ENCODE peak calls at places on chromosomes 16 and 17, in nine cellular contexts. One of them, this sample, is unnamed.

GRCh38 chr16:79997257-79997656 is 396.7 kb upstream of the MAF start:
- DNase-seq in endothelial cell: no peak
- DNase-seq in HCT116: no peak
- DNase-seq in activated B cell treated with CpG ODN at 0.5 μM for 24 hours: no peak
- DNase-seq in foreskin fibroblast: peak
- DNase-seq in stomach: no peak
- DNase-seq in GM06990: no peak
- DNase-seq in glutamatergic neuron: peak
- DNase-seq in WTC11: peak
- DNase-seq in this sample: no peak

GRCh38 chr16:84791088-84791487 is 28.7 kb upstream of the CRISPLD2 start:
- DNase-seq in endothelial cell: no peak
- DNase-seq in HCT116: no peak
- DNase-seq in activated B cell treated with CpG ODN at 0.5 μM for 24 hours: no peak
- DNase-seq in foreskin fibroblast: no peak
- DNase-seq in stomach: no peak
- DNase-seq in GM06990: no peak
- DNase-seq in glutamatergic neuron: no peak
- DNase-seq in WTC11: no peak
- DNase-seq in this sample: no peak

GRCh38 chr17:59465949-59466307 is 99.5 kb upstream of the DHX40 start:
- DNase-seq in endothelial cell: no peak
- DNase-seq in HCT116: no peak
- DNase-seq in activated B cell treated with CpG ODN at 0.5 μM for 24 hours: no peak
- DNase-seq in foreskin fibroblast: no peak
- DNase-seq in stomach: no peak
- DNase-seq in GM06990: no peak
- DNase-seq in glutamatergic neuron: no peak
- DNase-seq in WTC11: no peak
- DNase-seq in this sample: no peak

GRCh38 chr17:37182786-37183185 is 193.0 kb upstream of the C17orf78 start:
- DNase-seq in endothelial cell: no peak
- DNase-seq in HCT116: no peak
- DNase-seq in activated B cell treated with CpG ODN at 0.5 μM for 24 hours: no peak
- DNase-seq in foreskin fibroblast: peak
- DNase-seq in stomach: no peak
- DNase-seq in GM06990: no peak
- DNase-seq in glutamatergic neuron: no peak
- DNase-seq in WTC11: no peak
- DNase-seq in this sample: no peak

GRCh38 chr17:39775075-39775474 is 37.3 kb downstream of the GRB7 start:
- DNase-seq in endothelial cell: no peak
- DNase-seq in HCT116: no peak
- DNase-seq in activated B cell treated with CpG ODN at 0.5 μM for 24 hours: no peak
- DNase-seq in foreskin fibroblast: no peak
- DNase-seq in stomach: no peak
- DNase-seq in GM06990: peak
- DNase-seq in glutamatergic neuron: no peak
- DNase-seq in WTC11: no peak
- DNase-seq in this sample: no peak

GRCh38 chr17:59693582-59693981 is 13.6 kb downstream of the PTRH2 start:
- DNase-seq in endothelial cell: no peak
- DNase-seq in HCT116: no peak
- DNase-seq in activated B cell treated with CpG ODN at 0.5 μM for 24 hours: no peak
- DNase-seq in foreskin fibroblast: no peak
- DNase-seq in stomach: no peak
- DNase-seq in GM06990: no peak
- DNase-seq in glutamatergic neuron: no peak
- DNase-seq in WTC11: no peak
- DNase-seq in this sample: no peak

GRCh38 chr17:48908853-48909394 is 717 bp downstream of the UBE2Z start:
- DNase-seq in endothelial cell: peak
- DNase-seq in HCT116: peak
- DNase-seq in activated B cell treated with CpG ODN at 0.5 μM for 24 hours: peak
- DNase-seq in foreskin fibroblast: peak
- DNase-seq in stomach: peak
- DNase-seq in GM06990: peak
- DNase-seq in glutamatergic neuron: peak
- DNase-seq in WTC11: peak
- DNase-seq in this sample: peak

GRCh38 chr16:85496145-85496544 is 117.0 kb upstream of the GSE1 start:
- DNase-seq in endothelial cell: no peak
- DNase-seq in HCT116: no peak
- DNase-seq in activated B cell treated with CpG ODN at 0.5 μM for 24 hours: no peak
- DNase-seq in foreskin fibroblast: no peak
- DNase-seq in stomach: no peak
- DNase-seq in GM06990: no peak
- DNase-seq in glutamatergic neuron: no peak
- DNase-seq in WTC11: no peak
- DNase-seq in this sample: no peak

GRCh38 chr16:86708431-86708830 is 130.1 kb downstream of the FOXL1 start:
- DNase-seq in endothelial cell: no peak
- DNase-seq in HCT116: no peak
- DNase-seq in activated B cell treated with CpG ODN at 0.5 μM for 24 hours: no peak
- DNase-seq in foreskin fibroblast: no peak
- DNase-seq in stomach: no peak
- DNase-seq in GM06990: no peak
- DNase-seq in glutamatergic neuron: no peak
- DNase-seq in WTC11: no peak
- DNase-seq in this sample: no peak

GRCh38 chr16:88469615-88470395 is 16.7 kb downstream of the ZFPM1 start:
- DNase-seq in endothelial cell: no peak
- DNase-seq in HCT116: no peak
- DNase-seq in activated B cell treated with CpG ODN at 0.5 μM for 24 hours: no peak
- DNase-seq in foreskin fibroblast: no peak
- DNase-seq in stomach: no peak
- DNase-seq in GM06990: no peak
- DNase-seq in glutamatergic neuron: no peak
- DNase-seq in WTC11: no peak
- DNase-seq in this sample: no peak

GRCh38 chr17:78127240-78127887 is 1.2 kb downstream of the TMC6 start:
- DNase-seq in endothelial cell: peak
- DNase-seq in HCT116: no peak
- DNase-seq in activated B cell treated with CpG ODN at 0.5 μM for 24 hours: peak
- DNase-seq in foreskin fibroblast: no peak
- DNase-seq in stomach: peak
- DNase-seq in GM06990: peak
- DNase-seq in glutamatergic neuron: no peak
- DNase-seq in WTC11: no peak
- DNase-seq in this sample: peak

GRCh38 chr16:83475108-83475507 is 332.7 kb upstream of the HSBP1 start:
- DNase-seq in endothelial cell: no peak
- DNase-seq in HCT116: no peak
- DNase-seq in activated B cell treated with CpG ODN at 0.5 μM for 24 hours: no peak
- DNase-seq in foreskin fibroblast: no peak
- DNase-seq in stomach: no peak
- DNase-seq in GM06990: no peak
- DNase-seq in glutamatergic neuron: no peak
- DNase-seq in WTC11: no peak
- DNase-seq in this sample: no peak

GRCh38 chr17:60229189-60229802 is 79.5 kb downstream of the CA4 start:
- DNase-seq in endothelial cell: no peak
- DNase-seq in HCT116: peak
- DNase-seq in activated B cell treated with CpG ODN at 0.5 μM for 24 hours: no peak
- DNase-seq in foreskin fibroblast: peak
- DNase-seq in stomach: no peak
- DNase-seq in GM06990: no peak
- DNase-seq in glutamatergic neuron: no peak
- DNase-seq in WTC11: no peak
- DNase-seq in this sample: no peak

GRCh38 chr17:17433260-17433659 is 43.5 kb upstream of the MED9 start:
- DNase-seq in endothelial cell: no peak
- DNase-seq in HCT116: no peak
- DNase-seq in activated B cell treated with CpG ODN at 0.5 μM for 24 hours: no peak
- DNase-seq in foreskin fibroblast: peak
- DNase-seq in stomach: no peak
- DNase-seq in GM06990: no peak
- DNase-seq in glutamatergic neuron: no peak
- DNase-seq in WTC11: no peak
- DNase-seq in this sample: peak

GRCh38 chr17:17434477-17434876 is 42.3 kb upstream of the MED9 start:
- DNase-seq in endothelial cell: no peak
- DNase-seq in HCT116: no peak
- DNase-seq in activated B cell treated with CpG ODN at 0.5 μM for 24 hours: no peak
- DNase-seq in foreskin fibroblast: no peak
- DNase-seq in stomach: no peak
- DNase-seq in GM06990: no peak
- DNase-seq in glutamatergic neuron: no peak
- DNase-seq in WTC11: no peak
- DNase-seq in this sample: no peak

GRCh38 chr17:17437461-17437860 is 39.3 kb upstream of the MED9 start:
- DNase-seq in endothelial cell: no peak
- DNase-seq in HCT116: no peak
- DNase-seq in activated B cell treated with CpG ODN at 0.5 μM for 24 hours: no peak
- DNase-seq in foreskin fibroblast: no peak
- DNase-seq in stomach: no peak
- DNase-seq in GM06990: no peak
- DNase-seq in glutamatergic neuron: no peak
- DNase-seq in WTC11: no peak
- DNase-seq in this sample: no peak

GRCh38 chr17:17437893-17438292 is 38.9 kb upstream of the MED9 start:
- DNase-seq in endothelial cell: no peak
- DNase-seq in HCT116: no peak
- DNase-seq in activated B cell treated with CpG ODN at 0.5 μM for 24 hours: no peak
- DNase-seq in foreskin fibroblast: no peak
- DNase-seq in stomach: no peak
- DNase-seq in GM06990: no peak
- DNase-seq in glutamatergic neuron: no peak
- DNase-seq in WTC11: no peak
- DNase-seq in this sample: no peak

DNA sequence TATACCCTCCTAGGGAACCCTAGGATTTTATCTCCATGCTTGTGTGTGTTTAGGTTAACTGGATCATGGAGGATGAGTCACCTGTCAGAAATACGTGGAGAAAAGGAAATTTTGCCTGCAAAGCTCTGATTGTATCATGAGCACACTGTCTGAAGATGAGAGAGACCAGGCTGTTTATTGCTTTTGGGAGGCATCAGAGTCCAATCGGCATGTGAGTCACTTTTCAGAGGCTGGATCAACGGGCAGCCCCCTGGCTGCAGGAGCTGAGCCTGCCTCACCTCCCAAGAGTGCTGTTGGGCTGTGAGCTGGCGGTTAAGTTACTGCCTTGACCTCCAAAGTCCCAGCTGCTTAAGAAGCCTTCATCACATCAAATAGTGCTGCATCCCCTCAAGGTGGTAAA is 41.5 kb upstream of the MED9 start:
- DNase-seq in endothelial cell: no peak
- DNase-seq in HCT116: no peak
- DNase-seq in activated B cell treated with CpG ODN at 0.5 μM for 24 hours: no peak
- DNase-seq in foreskin fibroblast: peak
- DNase-seq in stomach: no peak
- DNase-seq in GM06990: no peak
- DNase-seq in glutamatergic neuron: no peak
- DNase-seq in WTC11: no peak
- DNase-seq in this sample: no peak
- TF ChIP-seq CTCF in endothelial cell: no peak
- TF ChIP-seq CTCF in HCT116: no peak
- TF ChIP-seq CTCF in activated B cell treated with CpG ODN at 0.5 μM for 24 hours: no peak
- TF ChIP-seq CTCF in foreskin fibroblast: peak
- TF ChIP-seq CTCF in stomach: no peak
- TF ChIP-seq CTCF in GM06990: no peak
- TF ChIP-seq CTCF in glutamatergic neuron: no peak
- TF ChIP-seq CTCF in WTC11: no peak
- TF ChIP-seq CTCF in this sample: no peak

GRCh38 chr17:10117581-10118001 is 80.8 kb downstream of the GAS7 start:
- DNase-seq in endothelial cell: no peak
- DNase-seq in HCT116: no peak
- DNase-seq in activated B cell treated with CpG ODN at 0.5 μM for 24 hours: no peak
- DNase-seq in foreskin fibroblast: peak
- DNase-seq in stomach: no peak
- DNase-seq in GM06990: no peak
- DNase-seq in glutamatergic neuron: no peak
- DNase-seq in WTC11: no peak
- DNase-seq in this sample: peak
- TF ChIP-seq CTCF in endothelial cell: no peak
- TF ChIP-seq CTCF in HCT116: no peak
- TF ChIP-seq CTCF in activated B cell treated with CpG ODN at 0.5 μM for 24 hours: no peak
- TF ChIP-seq CTCF in foreskin fibroblast: no peak
- TF ChIP-seq CTCF in stomach: no peak
- TF ChIP-seq CTCF in GM06990: peak
- TF ChIP-seq CTCF in glutamatergic neuron: no peak
- TF ChIP-seq CTCF in WTC11: no peak
- TF ChIP-seq CTCF in this sample: peak

GRCh38 chr16:30870904-30871303 is 23.0 kb downstream of the BCL7C start:
- DNase-seq in endothelial cell: no peak
- DNase-seq in HCT116: no peak
- DNase-seq in activated B cell treated with CpG ODN at 0.5 μM for 24 hours: no peak
- DNase-seq in foreskin fibroblast: no peak
- DNase-seq in stomach: no peak
- DNase-seq in GM06990: no peak
- DNase-seq in glutamatergic neuron: no peak
- DNase-seq in WTC11: no peak
- DNase-seq in this sample: no peak

GRCh38 chr16:30867747-30868146 is 26.1 kb downstream of the BCL7C start:
- DNase-seq in endothelial cell: no peak
- DNase-seq in HCT116: no peak
- DNase-seq in activated B cell treated with CpG ODN at 0.5 μM for 24 hours: no peak
- DNase-seq in foreskin fibroblast: peak
- DNase-seq in stomach: no peak
- DNase-seq in GM06990: no peak
- DNase-seq in glutamatergic neuron: no peak
- DNase-seq in WTC11: no peak
- DNase-seq in this sample: no peak

GRCh38 chr16:30866031-30866430 is 27.8 kb downstream of the BCL7C start:
- DNase-seq in endothelial cell: no peak
- DNase-seq in HCT116: no peak
- DNase-seq in activated B cell treated with CpG ODN at 0.5 μM for 24 hours: no peak
- DNase-seq in foreskin fibroblast: no peak
- DNase-seq in stomach: no peak
- DNase-seq in GM06990: no peak
- DNase-seq in glutamatergic neuron: no peak
- DNase-seq in WTC11: no peak
- DNase-seq in this sample: no peak
- TF ChIP-seq CTCF in endothelial cell: no peak
- TF ChIP-seq CTCF in HCT116: no peak
- TF ChIP-seq CTCF in activated B cell treated with CpG ODN at 0.5 μM for 24 hours: no peak
- TF ChIP-seq CTCF in foreskin fibroblast: no peak
- TF ChIP-seq CTCF in stomach: no peak
- TF ChIP-seq CTCF in GM06990: no peak
- TF ChIP-seq CTCF in glutamatergic neuron: no peak
- TF ChIP-seq CTCF in WTC11: no peak
- TF ChIP-seq CTCF in this sample: no peak

DNA sequence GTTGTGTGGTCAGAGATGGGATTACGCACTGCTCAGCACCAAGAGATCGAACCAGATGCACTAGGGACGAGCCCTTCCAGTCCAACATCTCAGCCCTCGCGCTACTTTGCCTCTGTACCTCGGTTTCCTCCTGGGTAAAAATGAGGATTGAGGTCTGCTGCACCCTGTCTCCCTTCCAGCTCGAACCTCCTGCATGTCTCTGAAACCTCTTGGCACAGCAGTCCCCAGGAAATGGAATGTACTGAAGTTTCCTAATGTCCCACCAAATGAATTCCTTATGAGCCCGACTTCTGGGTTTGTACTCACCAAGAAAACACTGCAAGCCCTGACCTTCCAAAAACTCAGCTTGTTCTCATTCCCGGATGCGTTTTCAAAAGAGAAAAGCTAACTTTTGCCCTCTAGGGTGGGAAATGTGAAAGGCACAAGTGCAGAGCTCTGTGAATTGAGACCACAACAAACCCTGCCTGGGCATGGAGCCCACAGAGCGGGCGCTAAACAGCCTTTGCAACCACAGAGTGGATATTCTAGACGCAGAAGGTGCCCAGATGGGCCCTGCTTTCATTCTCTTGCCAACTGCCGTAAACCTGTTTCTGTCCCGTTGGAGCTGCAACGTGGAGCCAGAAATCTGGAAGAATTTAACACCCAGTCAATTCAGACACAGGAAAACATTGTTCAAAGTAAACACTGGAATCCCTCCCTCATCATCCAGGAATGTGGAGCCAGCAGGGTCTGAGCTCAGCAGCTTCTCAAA is 10.3 kb downstream of the CDRT4 start:
- DNase-seq in endothelial cell: no peak
- DNase-seq in HCT116: no peak
- DNase-seq in activated B cell treated with CpG ODN at 0.5 μM for 24 hours: no peak
- DNase-seq in foreskin fibroblast: peak
- DNase-seq in stomach: no peak
- DNase-seq in GM06990: no peak
- DNase-seq in glutamatergic neuron: no peak
- DNase-seq in WTC11: no peak
- DNase-seq in this sample: no peak
- TF ChIP-seq CTCF in endothelial cell: no peak
- TF ChIP-seq CTCF in HCT116: no peak
- TF ChIP-seq CTCF in activated B cell treated with CpG ODN at 0.5 μM for 24 hours: no peak
- TF ChIP-seq CTCF in foreskin fibroblast: peak
- TF ChIP-seq CTCF in stomach: peak
- TF ChIP-seq CTCF in GM06990: no peak
- TF ChIP-seq CTCF in glutamatergic neuron: no peak
- TF ChIP-seq CTCF in WTC11: no peak
- TF ChIP-seq CTCF in this sample: no peak